ENCODE peak calls at places on chromosome 6, in five cellular contexts. E is left cardiac atrium, Q is AG04450, V is HCT116, R is cardiac muscle cell. Z is an unnamed sample.

GRCh38 chr6:154197176-154197850 is 158.3 kb downstream of the OPRM1 start:
- DNase-seq in Q (peak), E (no peak), R (no peak), V (no peak), Z (no peak)

GRCh38 chr6:43124481-43124880 is 46.6 kb upstream of the SRF start:
- DNase-seq in E (no peak), V (no peak), Q (no peak), R (no peak), Z (no peak)

GRCh38 chr6:52491203-52492069 is 71.3 kb downstream of the EFHC1 start:
- DNase-seq in R (no peak), Q (no peak), E (no peak), V (no peak), Z (no peak)

GRCh38 chr6:26383624-26384417 is 913 bp downstream of the BTN2A2 start:
- DNase-seq in Q (peak), V (no peak), R (peak), E (no peak), Z (peak)

GRCh38 chr6:3252369-3252768 is 6.4 kb upstream of the PSMG4 start:
- DNase-seq in R (no peak), E (no peak), V (no peak), Q (no peak), Z (peak)

GRCh38 chr6:13615802-13616140 is 636 bp downstream of the NOL7 start:
- DNase-seq in E (peak), V (no peak), Q (no peak), R (peak), Z (no peak)

GRCh38 chr6:117448011-117448410 is 22.3 kb upstream of the ROS1 start:
- DNase-seq in R (no peak), V (no peak), E (no peak), Q (no peak), Z (peak)

GRCh38 chr6:31769684-31770371 is 7.3 kb downstream of the VWA7 start:
- DNase-seq in E (peak), Q (no peak), R (peak), V (peak), Z (peak)

GRCh38 chr6:82410151-82410621 is 46.6 kb downstream of the TPBG start:
- DNase-seq in E (no peak), Q (no peak), R (no peak), V (no peak), Z (no peak)

GRCh38 chr6:122364084-122364483 is 35.4 kb upstream of the HSF2 start:
- DNase-seq in E (no peak), Q (no peak), R (no peak), V (no peak), Z (no peak)

GRCh38 chr6:85419046-85419759 is 30.7 kb upstream of the NT5E start:
- DNase-seq in R (no peak), E (no peak), V (no peak), Q (no peak), Z (no peak)

GRCh38 chr6:38676236-38676973 is 26.5 kb downstream of the GLO1 start:
- DNase-seq in Q (no peak), E (no peak), V (no peak), R (no peak), Z (no peak)

GRCh38 chr6:167058261-167058660 is 59.1 kb downstream of the CEP43 start:
- DNase-seq in E (no peak), V (no peak), Q (no peak), R (no peak), Z (no peak)

GRCh38 chr6:1424306-1424927 is 35.0 kb downstream of the FOXF2 start:
- DNase-seq in Q (no peak), E (no peak), V (peak), R (peak), Z (peak)

GRCh38 chr6:159969204-159969912 is 476 bp downstream of the IGF2R start:
- DNase-seq in Q (no peak), V (no peak), R (peak), E (peak), Z (peak)

GRCh38 chr6:167763056-167763944 is 63.4 kb upstream of the AFDN start:
- DNase-seq in Q (no peak), E (no peak), R (no peak), V (no peak), Z (no peak)

GRCh38 chr6:3213334-3213695 is 14.1 kb downstream of the TUBB2B start:
- DNase-seq in R (no peak), V (no peak), Q (no peak), E (no peak), Z (no peak)

GRCh38 chr6:43129434-43130194 is 41.5 kb upstream of the SRF start:
- DNase-seq in E (no peak), V (no peak), R (peak), Q (no peak), Z (peak)

GRCh38 chr6:81748946-81749345 is 3.5 kb downstream of the TENT5A start:
- DNase-seq in E (no peak), Q (no peak), R (no peak), V (no peak), Z (no peak)

Z was measured in NCI-H526.